ENCODE peak calls at places on chromosome 14, in four cellular contexts. W is ovary, Z is tibial nerve, O is HepG2. M is an unnamed sample.

GRCh38 chr14:106694638-106695393 is 1168.4 kb downstream of the TMEM121 start:
- DNase-seq in W (no peak), Z (peak), O (no peak), M (no peak)

GRCh38 chr14:44803239-44803905 is 158.4 kb downstream of the KLHL28 start:
- DNase-seq in W (no peak), O (peak), Z (no peak), M (no peak)

GRCh38 chr14:60168841-60169240 is 3.6 kb upstream of the DHRS7 start:
- DNase-seq in O (no peak), W (no peak), Z (no peak), M (no peak)

GRCh38 chr14:69560826-69561225 is 13.8 kb downstream of the CCDC177 start:
- DNase-seq in O (no peak), W (no peak), Z (no peak), M (no peak)

GRCh38 chr14:67533754-67534085 is 630 bp downstream of the PLEKHH1 start:
- DNase-seq in O (no peak), W (no peak), Z (no peak), M (no peak)

GRCh38 chr14:69013943-69014782 is 35.1 kb upstream of the ACTN1 start:
- DNase-seq in Z (no peak), O (peak), W (no peak), M (no peak)

GRCh38 chr14:59919582-59920377 is at the start of gene LRRC9:
- DNase-seq in W (peak), Z (no peak), O (peak), M (no peak)

GRCh38 chr14:50230601-50231474 is 540 bp downstream of the SOS2 start:
- DNase-seq in W (peak), Z (peak), O (peak), M (no peak)

GRCh38 chr14:92789457-92790089 is 4.5 kb upstream of the GOLGA5 start:
- DNase-seq in Z (no peak), O (no peak), W (no peak), M (no peak)

GRCh38 chr14:33564774-33565630 is 385.9 kb downstream of the EGLN3 start:
- DNase-seq in Z (no peak), W (no peak), O (peak), M (no peak)

GRCh38 chr14:98173291-98173690 is 1098.7 kb downstream of the BCL11B start:
- DNase-seq in O (no peak), Z (no peak), W (no peak), M (no peak)

GRCh38 chr14:56205906-56206305 is 87.7 kb downstream of the PELI2 start:
- DNase-seq in Z (no peak), W (no peak), O (no peak), M (no peak)

GRCh38 chr14:80940146-80940545 is 1.4 kb downstream of the CEP128 start:
- DNase-seq in W (no peak), O (no peak), Z (no peak), M (no peak)

GRCh38 chr14:22296722-22297121 is 292.3 kb downstream of the DAD1 start:
- DNase-seq in W (no peak), Z (no peak), O (peak), M (no peak)

GRCh38 chr14:68705741-68706283 is 87.1 kb downstream of the ZFP36L1 start:
- DNase-seq in O (no peak), W (no peak), Z (no peak), M (no peak)

GRCh38 chr14:68409355-68409754 is 383.5 kb downstream of the ZFP36L1 start:
- DNase-seq in O (no peak), W (no peak), Z (no peak), M (no peak)

GRCh38 chr14:61034416-61035100 is 53.5 kb downstream of the SLC38A6 start:
- DNase-seq in W (no peak), O (no peak), Z (no peak), M (no peak)

GRCh38 chr14:72649603-72650227 is 244.2 kb downstream of the DPF3 start:
- DNase-seq in W (no peak), Z (no peak), O (no peak), M (peak)

GRCh38 chr14:68894123-68894522 is 85.0 kb downstream of the ACTN1 start:
- DNase-seq in O (no peak), W (no peak), Z (no peak), M (no peak)

GRCh38 chr14:72439707-72440106 is 454.2 kb downstream of the DPF3 start:
- DNase-seq in W (no peak), O (no peak), Z (no peak), M (no peak)

GRCh38 chr14:96265387-96265786 is 9.4 kb downstream of the BDKRB1 start:
- DNase-seq in O (no peak), W (no peak), Z (no peak), M (no peak)

GRCh38 chr14:81402123-81402495 is 2.0 kb upstream of the STON2 start:
- DNase-seq in W (no peak), O (no peak), Z (no peak), M (no peak)

GRCh38 chr14:81432171-81432570 is 32.0 kb upstream of the STON2 start:
- DNase-seq in W (no peak), Z (no peak), O (no peak), M (no peak)

GRCh38 chr14:25086817-25087396 is 37.0 kb upstream of the STXBP6 start:
- DNase-seq in O (no peak), W (no peak), Z (no peak), M (no peak)

GRCh38 chr14:75282166-75282547 is 3.5 kb downstream of the FOS start:
- DNase-seq in O (no peak), W (no peak), Z (no peak), M (no peak)

GRCh38 chr14:49865431-49865859 is 12.9 kb upstream of the NEMF start:
- DNase-seq in W (peak), Z (peak), O (peak), M (peak)

GRCh38 chr14:61420326-61420725 is 98.9 kb downstream of the PRKCH start:
- DNase-seq in Z (no peak), W (no peak), O (no peak), M (peak)

GRCh38 chr14:91349481-91350074 is 68.0 kb downstream of the CCDC88C start:
- DNase-seq in O (no peak), W (no peak), Z (no peak), M (no peak)

GRCh38 chr14:37559386-37559785 is 35.7 kb downstream of the FOXA1 start:
- DNase-seq in W (no peak), O (no peak), Z (no peak), M (no peak)

GRCh38 chr14:90573385-90574105 is 176.7 kb downstream of the CALM1 start:
- DNase-seq in W (peak), O (no peak), Z (no peak), M (no peak)

GRCh38 chr14:72448212-72448611 is 445.7 kb downstream of the DPF3 start:
- DNase-seq in Z (no peak), W (no peak), O (no peak), M (no peak)

GRCh38 chr14:73244541-73244940 is 7.2 kb downstream of the PAPLN start:
- DNase-seq in O (no peak), W (no peak), Z (no peak), M (no peak)

GRCh38 chr14:35420036-35420811 is 15.7 kb upstream of the NFKBIA start:
- DNase-seq in Z (no peak), O (no peak), W (no peak), M (no peak)

GRCh38 chr14:89384023-89384422 is 33.0 kb downstream of the FOXN3 start:
- DNase-seq in O (no peak), Z (no peak), W (no peak), M (no peak)

GRCh38 chr14:21476526-21476924 is 234 bp downstream of the RAB2B start:
- DNase-seq in Z (no peak), O (peak), W (peak), M (peak)

GRCh38 chr14:76985540-76986260 is 42.8 kb downstream of the IRF2BPL start:
- DNase-seq in O (no peak), Z (no peak), W (no peak), M (no peak)

DNA sequence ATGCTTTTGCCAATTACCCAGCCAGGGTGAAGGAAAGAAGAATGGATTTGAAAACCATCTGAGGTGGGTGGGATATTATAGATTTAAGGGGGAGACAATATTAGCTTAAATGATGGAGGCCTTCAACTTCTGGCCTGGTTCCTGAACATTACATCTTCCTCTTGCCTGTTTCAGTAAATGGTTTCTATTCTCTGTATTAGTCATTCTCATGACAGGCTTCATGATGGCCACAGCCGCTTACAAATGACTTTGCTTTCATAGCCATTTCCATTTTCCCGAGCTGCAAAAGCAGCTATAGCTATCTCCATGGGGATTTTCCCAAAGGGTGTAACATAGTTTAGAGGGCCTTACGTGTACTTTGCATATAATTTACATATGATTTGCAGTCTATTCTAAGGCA is 121.8 kb downstream of the NRXN3 start:
- DNase-seq in W (no peak), O (no peak), Z (no peak), M (no peak)
- TF ChIP-seq CTCF in W (no peak), O (no peak), Z (no peak), M (no peak)

GRCh38 chr14:32453857-32454810 is 125.0 kb downstream of the AKAP6 start:
- DNase-seq in O (no peak), Z (no peak), W (no peak), M (no peak)

GRCh38 chr14:32460267-32460666 is 131.2 kb downstream of the AKAP6 start:
- DNase-seq in W (no peak), Z (no peak), O (no peak), M (no peak)

GRCh38 chr14:32458720-32459119 is 129.6 kb downstream of the AKAP6 start:
- DNase-seq in O (no peak), Z (no peak), W (no peak), M (no peak)

DNA sequence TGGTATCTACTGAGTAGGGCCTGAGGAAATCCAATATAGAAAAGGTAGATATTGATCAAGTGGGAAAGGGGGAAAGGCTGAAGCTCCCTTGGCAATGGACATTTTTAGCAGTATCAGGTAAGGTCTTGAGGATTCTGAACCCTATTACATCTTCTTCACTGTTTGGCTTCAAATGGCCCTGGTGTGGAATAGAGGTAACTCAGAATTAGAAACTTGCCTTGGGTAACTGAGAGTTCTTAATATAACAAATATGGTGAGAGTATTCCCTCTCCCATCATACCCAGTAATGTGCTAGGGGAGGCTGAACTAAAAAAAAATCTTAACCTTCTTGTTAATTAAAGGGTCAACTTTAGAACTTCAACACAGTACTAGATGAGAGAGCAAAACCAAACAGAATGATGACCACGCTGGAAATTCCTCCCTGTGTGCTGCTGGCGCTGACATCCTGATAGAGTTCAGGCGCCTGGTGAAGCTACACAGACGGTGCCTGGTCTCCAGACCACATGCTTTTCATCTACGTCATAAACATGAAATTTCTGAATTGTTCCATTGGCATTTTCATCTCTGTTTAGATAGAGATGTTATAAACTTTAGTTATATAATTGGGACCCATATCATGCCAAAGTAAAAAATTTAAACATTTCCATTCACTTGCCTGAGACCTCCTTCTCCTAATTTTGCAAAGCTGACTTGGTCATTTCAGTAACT is 128.3 kb downstream of the AKAP6 start:
- DNase-seq in W (no peak), Z (no peak), O (no peak), M (no peak)
- TF ChIP-seq EP300 in W (no peak), Z (no peak), O (no peak), M (peak)

GRCh38 chr14:54632452-54632851 is 65.5 kb downstream of the SAMD4A start:
- DNase-seq in Z (no peak), W (no peak), O (no peak), M (no peak)
- TF ChIP-seq CTCF in Z (no peak), W (no peak), O (no peak), M (no peak)

GRCh38 chr14:104358528-104359300 is 220.3 kb downstream of the KIF26A start:
- DNase-seq in O (no peak), Z (no peak), W (no peak), M (no peak)
- TF ChIP-seq EP300 in O (no peak), Z (no peak), W (no peak), M (no peak)

GRCh38 chr14:32366256-32366655 is 37.2 kb downstream of the AKAP6 start:
- DNase-seq in Z (no peak), O (no peak), W (no peak), M (no peak)
- TF ChIP-seq CTCF in Z (no peak), O (peak), W (no peak), M (no peak)

GRCh38 chr14:58814476-58814875 is 176.7 kb downstream of the DACT1 start:
- DNase-seq in W (no peak), O (no peak), Z (no peak), M (no peak)

GRCh38 chr14:58809520-58809919 is 171.8 kb downstream of the DACT1 start:
- DNase-seq in W (no peak), Z (no peak), O (no peak), M (no peak)

GRCh38 chr14:58813745-58814144 is 176.0 kb downstream of the DACT1 start:
- DNase-seq in Z (no peak), O (peak), W (no peak), M (no peak)

GRCh38 chr14:58815046-58815701 is 177.4 kb downstream of the DACT1 start:
- DNase-seq in Z (no peak), W (no peak), O (no peak), M (no peak)

GRCh38 chr14:58812050-58812690 is 174.4 kb downstream of the DACT1 start:
- DNase-seq in Z (no peak), O (no peak), W (no peak), M (no peak)
- TF ChIP-seq EP300 in Z (no peak), O (no peak), W (no peak), M (no peak)

GRCh38 chr14:39988939-39989338 is 556.7 kb upstream of the FBXO33 start:
- DNase-seq in Z (no peak), W (no peak), O (peak), M (no peak)
- TF ChIP-seq CTCF in Z (no peak), W (no peak), O (peak), M (peak)

GRCh38 chr14:99930420-99931274 is 134.6 kb upstream of the EVL start:
- DNase-seq in Z (peak), O (no peak), W (no peak), M (no peak)
- TF ChIP-seq EP300 in Z (no peak), O (no peak), W (no peak), M (no peak)

DNA sequence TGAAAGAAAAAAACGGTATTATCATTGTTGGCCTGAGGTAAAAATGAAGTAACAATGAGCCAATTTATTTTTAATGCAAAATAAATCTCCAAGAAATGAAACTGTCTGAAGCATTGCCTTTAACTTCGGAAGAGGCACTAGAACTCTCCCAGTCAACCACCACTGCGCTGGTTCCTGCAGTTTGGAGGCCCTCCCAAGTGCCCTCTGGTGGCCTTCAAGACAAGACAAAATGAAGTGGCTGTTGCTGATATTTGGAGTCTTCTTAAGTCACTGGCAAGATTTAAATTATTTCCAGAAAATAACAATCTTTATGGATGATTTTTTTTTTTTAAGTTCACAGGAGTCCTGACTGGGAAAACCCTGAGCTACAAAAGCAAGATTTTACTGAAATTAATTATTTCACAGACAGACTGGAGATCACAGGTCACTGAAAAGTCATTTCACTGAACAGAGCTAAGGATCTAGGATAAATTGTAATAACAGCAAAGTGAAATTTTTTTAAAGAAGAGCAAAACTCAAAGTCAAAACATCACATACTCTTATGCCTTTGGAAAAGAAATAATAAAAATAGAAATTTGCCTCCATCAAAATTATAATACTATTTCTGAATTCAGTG is 58.2 kb downstream of the DICER1 start:
- DNase-seq in Z (peak), O (peak), W (peak), M (no peak)
- TF ChIP-seq CTCF in Z (peak), O (peak), W (no peak), M (peak)

GRCh38 chr14:83251402-83251801 is 1717.7 kb upstream of the SEL1L start:
- DNase-seq in W (no peak), O (no peak), Z (no peak), M (no peak)

GRCh38 chr14:83253870-83254269 is 1720.2 kb upstream of the SEL1L start:
- DNase-seq in O (no peak), W (no peak), Z (no peak), M (no peak)

DNA sequence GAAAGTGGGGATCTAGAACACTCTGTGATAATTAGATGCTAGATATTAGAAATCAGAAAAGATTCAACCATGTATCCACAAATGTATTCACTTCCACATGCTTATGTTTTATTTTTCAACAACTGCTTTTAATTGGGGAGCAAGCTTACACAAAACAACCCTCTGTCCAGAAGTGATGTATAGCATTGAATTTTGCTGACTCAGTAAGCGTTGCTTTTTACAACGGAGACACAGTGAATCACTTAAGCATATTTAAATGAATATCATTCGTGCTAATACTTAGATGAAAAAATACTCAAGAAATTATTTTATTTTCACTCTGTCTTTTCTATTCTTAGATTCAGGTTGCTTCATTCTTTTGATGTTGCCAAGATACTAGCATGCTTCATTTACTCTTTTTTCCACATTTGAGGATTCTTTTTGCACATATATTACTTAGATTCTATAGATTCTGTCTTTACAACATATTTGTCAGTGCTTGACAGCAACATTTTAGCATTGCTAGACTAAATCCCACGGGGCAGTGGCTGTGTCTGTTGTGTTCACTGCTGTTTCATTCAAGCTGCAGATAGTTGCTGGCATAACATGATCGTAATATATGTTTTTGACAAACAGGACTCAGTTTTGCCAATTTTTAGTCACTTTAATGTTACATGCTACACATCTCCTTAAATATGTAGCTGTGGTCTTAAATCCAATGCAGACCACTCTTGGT is 1714.4 kb upstream of the SEL1L start:
- DNase-seq in Z (no peak), W (no peak), O (no peak), M (no peak)
- TF ChIP-seq EP300 in Z (no peak), W (no peak), O (no peak), M (no peak)

M was measured in esophagus muscularis mucosa.